ENCODE peak calls at places on chromosomes 13 and 19, in four cellular contexts. C is thoracic aorta, Q is left ventricle myocardium inferior, Z is cardiac muscle cell. G is an unnamed sample.

GRCh38 chr19:13060233-13060963 is 42.3 kb downstream of the LYL1 start:
- DNase-seq in C (no peak), Q (peak), Z (peak), G (no peak)

GRCh38 chr13:113616991-113617749 is 32.6 kb downstream of the TFDP1 start:
- DNase-seq in C (no peak), Q (no peak), Z (peak), G (no peak)

GRCh38 chr19:32677657-32678056 is 2.0 kb downstream of the RGS9BP start:
- DNase-seq in C (no peak), Q (no peak), Z (no peak), G (no peak)

GRCh38 chr13:30864352-30865130 is 41.5 kb upstream of the MEDAG start:
- DNase-seq in C (no peak), Q (no peak), Z (peak), G (no peak)

GRCh38 chr19:51317968-51318367 is 6.5 kb downstream of the IGLON5 start:
- DNase-seq in C (no peak), Q (no peak), Z (no peak), G (no peak)

GRCh38 chr13:35475960-35476943 is at the start of gene MAB21L1:
- DNase-seq in C (no peak), Q (no peak), Z (peak), G (no peak)

GRCh38 chr13:26658491-26658890 is 101.0 kb downstream of the WASF3 start:
- DNase-seq in C (no peak), Q (no peak), Z (no peak), G (no peak)

GRCh38 chr19:30001794-30002193 is 59.8 kb downstream of the URI1 start:
- DNase-seq in C (no peak), Q (no peak), Z (peak), G (no peak)

GRCh38 chr13:32187651-32188050 is 127.5 kb downstream of the ZAR1L start:
- DNase-seq in C (no peak), Q (no peak), Z (no peak), G (no peak)

GRCh38 chr13:67229438-67230242 is 496 bp downstream of the PCDH9 start:
- DNase-seq in C (no peak), Q (no peak), Z (peak), G (no peak)

GRCh38 chr19:52231154-52231565 is 38.2 kb upstream of the ZNF766 start:
- DNase-seq in C (no peak), Q (no peak), Z (no peak), G (no peak)

GRCh38 chr13:101917475-101917810 is 465.0 kb downstream of the ITGBL1 start:
- DNase-seq in C (no peak), Q (no peak), Z (no peak), G (no peak)

GRCh38 chr19:49432141-49433073 is 7.2 kb downstream of the GFY start:
- DNase-seq in C (no peak), Q (no peak), Z (no peak), G (no peak)

GRCh38 chr13:80132741-80133601 is 208.0 kb downstream of the SPRY2 start:
- DNase-seq in C (peak), Q (peak), Z (peak), G (no peak)

GRCh38 chr13:111183959-111184684 is 69.0 kb downstream of the ARHGEF7 start:
- DNase-seq in C (no peak), Q (peak), Z (peak), G (no peak)
- H3K4me3 ChIP-seq in C (peak), Q (peak), Z (no peak), G (peak)

DNA sequence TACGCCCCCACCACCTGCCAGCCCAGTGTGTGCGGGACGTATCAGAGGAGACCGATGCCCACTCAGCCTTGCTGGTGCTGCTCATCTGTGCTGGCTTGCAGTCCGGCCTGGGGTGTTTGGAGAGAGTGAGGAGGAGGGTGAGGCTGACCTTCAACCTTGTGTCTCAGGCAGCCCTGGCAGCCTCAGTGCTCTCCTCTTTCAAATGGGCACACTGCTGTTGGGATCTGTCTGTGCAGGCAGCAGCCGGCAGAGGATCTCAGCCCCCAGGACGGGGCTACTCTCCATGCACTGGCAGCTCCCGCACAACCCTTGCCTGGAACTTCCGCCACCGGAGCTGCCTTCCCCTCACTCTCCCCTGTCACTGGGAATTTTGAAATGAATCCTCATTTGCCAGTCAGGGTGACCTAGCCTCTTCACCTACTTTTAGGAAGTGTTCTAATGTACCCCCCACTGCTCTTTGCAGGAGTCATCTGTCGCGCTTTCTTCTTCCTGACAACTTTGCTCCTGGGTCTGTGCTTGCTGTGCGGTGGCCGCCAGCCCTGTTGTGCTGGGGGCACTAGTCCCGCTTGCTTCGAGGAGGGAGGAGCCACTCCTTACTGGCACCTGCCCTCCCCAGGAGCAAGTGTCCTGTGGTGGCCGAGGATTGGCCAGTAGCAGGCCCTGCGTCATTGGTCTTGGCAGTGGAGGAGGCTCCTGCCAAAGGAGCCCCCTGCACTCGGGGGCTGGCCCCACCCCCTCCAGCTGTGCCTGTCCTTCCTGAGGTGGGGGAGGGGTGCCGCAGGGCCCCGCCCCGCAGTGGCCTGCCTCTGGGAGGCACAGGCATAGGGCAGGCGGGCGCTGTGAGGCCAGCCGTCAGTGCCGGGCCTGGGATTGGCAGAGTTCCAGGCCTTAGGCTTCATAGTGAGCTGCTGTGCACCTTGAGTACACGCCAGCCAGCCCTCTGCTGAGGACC is 53.4 kb downstream of the TSSK6 start:
- DNase-seq in C (no peak), Q (peak), Z (peak), G (no peak)
- TF ChIP-seq CTCF in C (no peak), Q (no peak), Z (no peak), G (no peak)

GRCh38 chr19:35038623-35039512 is 2.7 kb upstream of the HPN start:
- DNase-seq in C (no peak), Q (peak), Z (no peak), G (no peak)
- H3K4me3 ChIP-seq in C (peak), Q (peak), Z (no peak), G (no peak)

DNA sequence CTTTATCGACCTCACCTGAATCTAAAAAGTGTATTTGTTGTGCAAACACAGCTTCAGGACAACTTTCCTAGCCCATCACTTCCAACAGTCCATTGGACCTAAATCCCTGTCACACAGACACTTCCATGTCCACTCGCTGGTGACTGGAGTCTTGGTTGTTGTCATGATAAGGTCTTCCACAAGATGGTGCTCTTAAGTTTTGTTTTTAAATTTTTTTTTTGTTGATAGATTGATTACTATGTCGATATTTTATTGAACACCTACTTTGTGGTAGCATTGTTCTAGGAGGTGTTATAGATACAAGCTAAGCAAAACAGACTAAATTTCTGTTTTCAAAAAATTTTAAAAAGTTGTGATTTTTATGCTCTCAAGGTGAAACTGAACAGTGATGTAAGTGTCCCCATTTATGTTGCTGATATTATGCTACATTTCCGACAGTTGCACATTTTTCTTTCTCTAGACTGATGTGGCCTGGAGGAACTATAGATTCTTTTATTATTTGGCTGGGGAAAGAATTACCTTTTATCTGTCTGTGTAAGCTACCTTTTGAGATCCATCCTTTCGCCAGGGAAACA is 8.1 kb upstream of the ERICH6B start:
- DNase-seq in C (no peak), Q (no peak), Z (peak), G (peak)
- TF ChIP-seq CTCF in C (no peak), Q (peak), Z (peak), G (peak)

GRCh38 chr19:47433121-47433520 is 13.8 kb upstream of the MEIS3 start:
- DNase-seq in C (no peak), Q (no peak), Z (peak), G (no peak)

GRCh38 chr19:47434088-47434487 is 14.8 kb upstream of the MEIS3 start:
- DNase-seq in C (no peak), Q (no peak), Z (no peak), G (no peak)

GRCh38 chr19:47430041-47430802 is 10.9 kb upstream of the MEIS3 start:
- DNase-seq in C (no peak), Q (no peak), Z (peak), G (no peak)

GRCh38 chr19:47432499-47432898 is 13.2 kb upstream of the MEIS3 start:
- DNase-seq in C (no peak), Q (no peak), Z (no peak), G (no peak)

GRCh38 chr19:47432091-47432490 is 12.8 kb upstream of the MEIS3 start:
- DNase-seq in C (no peak), Q (no peak), Z (no peak), G (no peak)
- H3K4me3 ChIP-seq in C (no peak), Q (no peak), Z (no peak), G (no peak)

DNA sequence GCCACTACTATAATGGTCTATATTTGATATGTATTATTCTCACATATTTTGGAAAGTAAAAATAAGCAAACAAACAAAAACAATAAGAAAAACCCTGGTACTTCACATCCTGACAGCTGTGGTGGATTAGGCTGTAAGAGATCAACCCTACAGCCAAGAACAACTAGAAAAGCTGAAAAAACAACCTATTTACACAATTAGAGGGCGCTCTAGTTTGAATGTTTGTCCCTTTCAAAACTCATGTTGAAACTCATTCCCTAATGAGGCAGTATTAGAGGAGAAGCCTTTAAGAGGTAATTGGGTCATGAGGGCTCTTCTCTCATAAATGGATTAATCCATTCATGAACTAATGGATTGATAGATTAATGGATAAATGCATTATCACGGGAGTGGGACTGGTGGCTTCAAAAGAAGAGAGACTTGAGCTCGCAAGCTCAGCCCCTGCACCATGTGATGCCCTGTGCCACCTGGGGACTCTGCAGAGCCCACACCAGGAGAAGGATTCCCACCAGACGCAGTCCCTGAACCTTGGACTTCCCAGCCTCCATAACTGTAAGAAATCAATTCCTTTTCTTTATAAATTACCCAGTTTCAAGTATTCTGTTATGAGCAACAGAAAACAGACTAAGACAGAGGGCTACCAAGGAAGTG is 733.9 kb upstream of the ARGLU1 start:
- DNase-seq in C (no peak), Q (no peak), Z (peak), G (no peak)
- TF ChIP-seq CTCF in C (no peak), Q (no peak), Z (peak), G (no peak)

GRCh38 chr13:24505256-24505655 is 7.3 kb downstream of the PARP4 start:
- DNase-seq in C (no peak), Q (no peak), Z (peak), G (no peak)

GRCh38 chr13:24502567-24503375 is 9.8 kb downstream of the PARP4 start:
- DNase-seq in C (no peak), Q (peak), Z (peak), G (no peak)

GRCh38 chr13:24503376-24503690 is 9.2 kb downstream of the PARP4 start:
- DNase-seq in C (no peak), Q (no peak), Z (no peak), G (no peak)

GRCh38 chr13:24497742-24498141 is 14.8 kb downstream of the PARP4 start:
- DNase-seq in C (no peak), Q (no peak), Z (no peak), G (no peak)

GRCh38 chr13:24500977-24501376 is 11.6 kb downstream of the PARP4 start:
- DNase-seq in C (no peak), Q (no peak), Z (peak), G (no peak)
- H3K4me3 ChIP-seq in C (no peak), Q (no peak), Z (no peak), G (no peak)

GRCh38 chr13:109783815-109784589 is 2.4 kb downstream of the IRS2 start:
- DNase-seq in C (no peak), Q (no peak), Z (no peak), G (no peak)

GRCh38 chr13:109782066-109782822 is 4.1 kb downstream of the IRS2 start:
- DNase-seq in C (no peak), Q (no peak), Z (no peak), G (no peak)

GRCh38 chr13:109782823-109783411 is 3.5 kb downstream of the IRS2 start:
- DNase-seq in C (no peak), Q (no peak), Z (no peak), G (no peak)

GRCh38 chr13:109784590-109785140 is 1.7 kb downstream of the IRS2 start:
- DNase-seq in C (no peak), Q (peak), Z (peak), G (no peak)

GRCh38 chr13:109783447-109783814 is 3.0 kb downstream of the IRS2 start:
- DNase-seq in C (no peak), Q (no peak), Z (no peak), G (no peak)
- TF ChIP-seq CTCF in C (no peak), Q (no peak), Z (no peak), G (no peak)

G was measured in GM12864.